ENCODE peak calls at places on chromosomes 13 and 19, in nine cellular contexts. One of them, this sample, is unnamed.
A peak's percentile ranks its signal among the peaks of the same experiment; 100 is the strongest.

GRCh38 chr13:38180670-38181069 is 169.0 kb upstream of the UFM1 start:
- DNase-seq in CD8-positive, alpha-beta T cell: no peak
- DNase-seq in foreskin fibroblast: no peak
- DNase-seq in HuH-7.5: no peak
- DNase-seq in mesendoderm: no peak
- DNase-seq in HT1080: peak; percentile 14
- DNase-seq in astrocyte of the spinal cord: no peak
- DNase-seq in body of pancreas: no peak
- DNase-seq in iPS-NIHi11: no peak
- DNase-seq in this sample: no peak

GRCh38 chr19:30162718-30163117 is 209.5 kb upstream of the ZNF536 start:
- DNase-seq in CD8-positive, alpha-beta T cell: no peak
- DNase-seq in foreskin fibroblast: no peak
- DNase-seq in HuH-7.5: no peak
- DNase-seq in mesendoderm: no peak
- DNase-seq in HT1080: no peak
- DNase-seq in astrocyte of the spinal cord: no peak
- DNase-seq in body of pancreas: no peak
- DNase-seq in iPS-NIHi11: no peak
- DNase-seq in this sample: no peak

GRCh38 chr13:39385621-39386231 is 217.3 kb downstream of the LHFPL6 start:
- DNase-seq in CD8-positive, alpha-beta T cell: no peak
- DNase-seq in foreskin fibroblast: peak; percentile 8
- DNase-seq in HuH-7.5: no peak
- DNase-seq in mesendoderm: peak; percentile 96
- DNase-seq in HT1080: no peak
- DNase-seq in astrocyte of the spinal cord: peak; percentile 83
- DNase-seq in body of pancreas: no peak
- DNase-seq in iPS-NIHi11: peak; percentile 60
- DNase-seq in this sample: no peak

GRCh38 chr13:95432141-95432540 is 120.4 kb upstream of the CLDN10 start:
- DNase-seq in CD8-positive, alpha-beta T cell: no peak
- DNase-seq in foreskin fibroblast: no peak
- DNase-seq in HuH-7.5: no peak
- DNase-seq in mesendoderm: no peak
- DNase-seq in HT1080: no peak
- DNase-seq in astrocyte of the spinal cord: no peak
- DNase-seq in body of pancreas: no peak
- DNase-seq in iPS-NIHi11: no peak
- DNase-seq in this sample: no peak

GRCh38 chr19:42601811-42602443 is 7.2 kb upstream of the CEACAM8 start:
- DNase-seq in CD8-positive, alpha-beta T cell: no peak
- DNase-seq in foreskin fibroblast: peak; percentile 49
- DNase-seq in HuH-7.5: peak; percentile 40
- DNase-seq in mesendoderm: peak; percentile 3
- DNase-seq in HT1080: no peak
- DNase-seq in astrocyte of the spinal cord: no peak
- DNase-seq in body of pancreas: no peak
- DNase-seq in iPS-NIHi11: peak; percentile 63
- DNase-seq in this sample: peak; percentile 34

GRCh38 chr13:67048084-67048792 is 181.9 kb downstream of the PCDH9 start:
- DNase-seq in CD8-positive, alpha-beta T cell: no peak
- DNase-seq in foreskin fibroblast: peak; percentile 72
- DNase-seq in HuH-7.5: no peak
- DNase-seq in mesendoderm: no peak
- DNase-seq in HT1080: peak; percentile 43
- DNase-seq in astrocyte of the spinal cord: peak; percentile 93
- DNase-seq in body of pancreas: peak; percentile 14
- DNase-seq in iPS-NIHi11: no peak
- DNase-seq in this sample: no peak

GRCh38 chr13:49651775-49652690 is 23.7 kb downstream of the ARL11 start:
- DNase-seq in CD8-positive, alpha-beta T cell: no peak
- DNase-seq in foreskin fibroblast: no peak
- DNase-seq in HuH-7.5: no peak
- DNase-seq in mesendoderm: no peak
- DNase-seq in HT1080: no peak
- DNase-seq in astrocyte of the spinal cord: no peak
- DNase-seq in body of pancreas: no peak
- DNase-seq in iPS-NIHi11: no peak
- DNase-seq in this sample: no peak

GRCh38 chr19:19860756-19861390 is 4.8 kb upstream of the ZNF253 start:
- DNase-seq in CD8-positive, alpha-beta T cell: no peak
- DNase-seq in foreskin fibroblast: no peak
- DNase-seq in HuH-7.5: no peak
- DNase-seq in mesendoderm: peak; percentile 99
- DNase-seq in HT1080: no peak
- DNase-seq in astrocyte of the spinal cord: no peak
- DNase-seq in body of pancreas: peak; percentile 41
- DNase-seq in iPS-NIHi11: peak; percentile 84
- DNase-seq in this sample: no peak

GRCh38 chr13:92575782-92576181 is 650.8 kb upstream of the GPC6 start:
- DNase-seq in CD8-positive, alpha-beta T cell: no peak
- DNase-seq in foreskin fibroblast: no peak
- DNase-seq in HuH-7.5: no peak
- DNase-seq in mesendoderm: no peak
- DNase-seq in HT1080: no peak
- DNase-seq in astrocyte of the spinal cord: no peak
- DNase-seq in body of pancreas: no peak
- DNase-seq in iPS-NIHi11: no peak
- DNase-seq in this sample: no peak

GRCh38 chr13:27960362-27961226 is 8.5 kb downstream of the CDX2 start:
- DNase-seq in CD8-positive, alpha-beta T cell: no peak
- DNase-seq in foreskin fibroblast: peak; percentile 28
- DNase-seq in HuH-7.5: peak; percentile 90
- DNase-seq in mesendoderm: peak; percentile 86
- DNase-seq in HT1080: peak; percentile 27
- DNase-seq in astrocyte of the spinal cord: no peak
- DNase-seq in body of pancreas: peak; percentile 87
- DNase-seq in iPS-NIHi11: peak; percentile 65
- DNase-seq in this sample: peak; percentile 87

GRCh38 chr13:97369269-97369893 is 64.6 kb upstream of the RAP2A start:
- DNase-seq in CD8-positive, alpha-beta T cell: no peak
- DNase-seq in foreskin fibroblast: peak; percentile 21
- DNase-seq in HuH-7.5: no peak
- DNase-seq in mesendoderm: no peak
- DNase-seq in HT1080: peak; percentile 49
- DNase-seq in astrocyte of the spinal cord: no peak
- DNase-seq in body of pancreas: no peak
- DNase-seq in iPS-NIHi11: no peak
- DNase-seq in this sample: no peak

GRCh38 chr19:6212403-6213265 is 67.1 kb downstream of the MLLT1 start:
- DNase-seq in CD8-positive, alpha-beta T cell: no peak
- DNase-seq in foreskin fibroblast: no peak
- DNase-seq in HuH-7.5: peak; percentile 13
- DNase-seq in mesendoderm: no peak
- DNase-seq in HT1080: no peak
- DNase-seq in astrocyte of the spinal cord: no peak
- DNase-seq in body of pancreas: no peak
- DNase-seq in iPS-NIHi11: peak; percentile 5
- DNase-seq in this sample: no peak

GRCh38 chr13:38763446-38764381 is 76.8 kb downstream of the FREM2 start:
- DNase-seq in CD8-positive, alpha-beta T cell: no peak
- DNase-seq in foreskin fibroblast: peak; percentile 3
- DNase-seq in HuH-7.5: no peak
- DNase-seq in mesendoderm: peak; percentile 77
- DNase-seq in HT1080: peak; percentile 19
- DNase-seq in astrocyte of the spinal cord: peak; percentile 43
- DNase-seq in body of pancreas: peak; percentile 38
- DNase-seq in iPS-NIHi11: peak; percentile 53
- DNase-seq in this sample: peak; percentile 13

GRCh38 chr13:28488376-28489005 is 6.4 kb downstream of the FLT1 start:
- DNase-seq in CD8-positive, alpha-beta T cell: no peak
- DNase-seq in foreskin fibroblast: peak; percentile 53
- DNase-seq in HuH-7.5: no peak
- DNase-seq in mesendoderm: no peak
- DNase-seq in HT1080: no peak
- DNase-seq in astrocyte of the spinal cord: no peak
- DNase-seq in body of pancreas: no peak
- DNase-seq in iPS-NIHi11: no peak
- DNase-seq in this sample: no peak

GRCh38 chr19:5261151-5261890 is 79.3 kb downstream of the PTPRS start:
- DNase-seq in CD8-positive, alpha-beta T cell: no peak
- DNase-seq in foreskin fibroblast: no peak
- DNase-seq in HuH-7.5: no peak
- DNase-seq in mesendoderm: no peak
- DNase-seq in HT1080: no peak
- DNase-seq in astrocyte of the spinal cord: no peak
- DNase-seq in body of pancreas: no peak
- DNase-seq in iPS-NIHi11: no peak
- DNase-seq in this sample: no peak

GRCh38 chr19:56748443-56748842 is 76.9 kb upstream of the ZNF835 start:
- DNase-seq in CD8-positive, alpha-beta T cell: no peak
- DNase-seq in foreskin fibroblast: peak; percentile 20
- DNase-seq in HuH-7.5: no peak
- DNase-seq in mesendoderm: peak; percentile 31
- DNase-seq in HT1080: no peak
- DNase-seq in astrocyte of the spinal cord: no peak
- DNase-seq in body of pancreas: no peak
- DNase-seq in iPS-NIHi11: no peak
- DNase-seq in this sample: no peak

GRCh38 chr19:290539-291521 is at the start of gene PLPP2:
- DNase-seq in CD8-positive, alpha-beta T cell: no peak
- DNase-seq in foreskin fibroblast: peak; percentile 74
- DNase-seq in HuH-7.5: no peak
- DNase-seq in mesendoderm: peak; percentile 32
- DNase-seq in HT1080: peak; percentile 62
- DNase-seq in astrocyte of the spinal cord: peak; percentile 33
- DNase-seq in body of pancreas: peak; percentile 92
- DNase-seq in iPS-NIHi11: peak; percentile 86
- DNase-seq in this sample: peak; percentile 40

GRCh38 chr13:110915874-110916670 is 1.2 kb upstream of the ANKRD10 start:
- DNase-seq in CD8-positive, alpha-beta T cell: no peak
- DNase-seq in foreskin fibroblast: peak; percentile 55
- DNase-seq in HuH-7.5: no peak
- DNase-seq in mesendoderm: no peak
- DNase-seq in HT1080: no peak
- DNase-seq in astrocyte of the spinal cord: peak; percentile 57
- DNase-seq in body of pancreas: no peak
- DNase-seq in iPS-NIHi11: no peak
- DNase-seq in this sample: no peak